ENCODE peak calls at places on chromosomes 2 and 18, in eight cellular contexts. F is adrenal gland; B is memory B cell; N is fibroblast of villous mesenchyme; W is left ventricle myocardium superior; A is stimulated activated naive CD8-positive, alpha-beta T cell treated with anti-CD3 and anti-CD28 coated beads, Interleukin-15, Interleukin-2, amounts not matched to agents 100 U/mL and 50 U/mL, for 24 hours; S is smooth muscle cell of the brain vasculature; P is H4. I is an unnamed sample.

GRCh38 chr18:58076052-58076451 is 32.0 kb downstream of the NEDD4L start:
- DNase-seq in B (no peak), P (peak), A (no peak), S (no peak), F (no peak), W (no peak), N (no peak), I (no peak)

GRCh38 chr2:121253674-121254240 is 31.2 kb downstream of the TFCP2L1 start:
- DNase-seq in N (no peak), B (no peak), A (no peak), P (no peak), W (no peak), S (no peak), F (no peak), I (no peak)

GRCh38 chr2:179393481-179393880 is 128.8 kb upstream of the SESTD1 start:
- DNase-seq in P (no peak), N (no peak), A (no peak), W (no peak), S (no peak), B (no peak), F (no peak), I (no peak)

GRCh38 chr2:96876036-96876810 is 6.3 kb upstream of the SEMA4C start:
- DNase-seq in P (peak), W (no peak), N (no peak), B (no peak), A (no peak), S (no peak), F (no peak), I (no peak)

GRCh38 chr2:225010804-225011203 is 31.5 kb downstream of the DOCK10 start:
- DNase-seq in S (peak), A (no peak), W (no peak), P (no peak), F (peak), B (no peak), N (peak), I (no peak)

GRCh38 chr2:36352024-36352398 is 3.6 kb upstream of the CRIM1 start:
- DNase-seq in B (no peak), A (no peak), W (no peak), S (no peak), P (peak), F (peak), N (peak), I (peak)

GRCh38 chr2:162075689-162076132 is 1.7 kb upstream of the DPP4 start:
- DNase-seq in B (no peak), W (no peak), F (no peak), P (no peak), A (no peak), S (no peak), N (peak), I (no peak)

GRCh38 chr2:192655916-192656315 is 461.2 kb upstream of the TMEFF2 start:
- DNase-seq in S (no peak), A (no peak), W (no peak), N (no peak), P (no peak), B (no peak), F (no peak), I (no peak)

GRCh38 chr2:218896501-218897393 is 16.1 kb downstream of the WNT10A start:
- DNase-seq in B (peak), N (no peak), S (no peak), A (peak), F (no peak), W (no peak), P (peak), I (peak)

GRCh38 chr2:86628091-86628522 is 4.4 kb upstream of the RNF103 start:
- DNase-seq in S (no peak), P (no peak), B (no peak), A (no peak), N (no peak), F (peak), W (peak), I (no peak)

GRCh38 chr2:224904390-224904789 is 137.9 kb downstream of the DOCK10 start:
- DNase-seq in A (no peak), S (no peak), P (no peak), B (no peak), W (no peak), F (no peak), N (no peak), I (no peak)

GRCh38 chr2:238964544-238965113 is 116.7 kb downstream of the TWIST2 start:
- DNase-seq in F (no peak), P (no peak), N (no peak), S (no peak), A (no peak), W (no peak), B (no peak), I (no peak)

GRCh38 chr2:226977775-226978190 is 141.9 kb downstream of the RHBDD1 start:
- DNase-seq in P (peak), B (no peak), S (no peak), N (peak), A (no peak), W (no peak), F (peak), I (no peak)

GRCh38 chr2:131056204-131056975 is 36.9 kb downstream of the FAM168B start:
- DNase-seq in W (no peak), A (no peak), F (no peak), S (no peak), B (no peak), N (no peak), P (no peak), I (no peak)

GRCh38 chr18:74806700-74807416 is 209.2 kb downstream of the ZNF407 start:
- DNase-seq in P (peak), N (peak), W (no peak), B (no peak), S (no peak), A (no peak), F (no peak), I (no peak)

I was measured in activated CD8-positive, alpha-beta T cell treated with anti-CD3 and anti-CD28 coated beads, Interleukin-2, amount 10 ng/mL, durations not matched to agents 7 days and 5 days.